ENCODE peak calls at places on chromosomes 13 and 19, in seven cellular contexts. Y is transverse colon, F is HCT116, Q is sigmoid colon, R is GM12892, D is breast epithelium, E is endothelial cell of umbilical vein. G is an unnamed sample.

GRCh38 chr13:80342541-80343371 is 1.8 kb upstream of the SPRY2 start:
- DNase-seq in Y (peak; percentile 87), F (no peak), Q (peak; percentile 90), R (no peak), D (peak; percentile 82), E (peak; percentile 83), G (peak; percentile 96)

GRCh38 chr19:28980236-28980868 is 232.6 kb downstream of the UQCRFS1 start:
- DNase-seq in Y (no peak), F (no peak), Q (no peak), R (no peak), D (no peak), E (no peak), G (no peak)

GRCh38 chr19:18853755-18854427 is 22.1 kb downstream of the UPF1 start:
- DNase-seq in Y (no peak), F (no peak), Q (no peak), R (no peak), D (no peak), E (no peak), G (no peak)

GRCh38 chr19:12864721-12865715 is 16.2 kb downstream of the DNASE2 start:
- DNase-seq in Y (peak; percentile 44), F (no peak), Q (no peak), R (no peak), D (no peak), E (no peak), G (no peak)

GRCh38 chr13:26831336-26831908 is 70.8 kb upstream of the GPR12 start:
- DNase-seq in Y (no peak), F (no peak), Q (no peak), R (no peak), D (no peak), E (no peak), G (no peak)

GRCh38 chr13:60441761-60442160 is 44.7 kb downstream of the TDRD3 start:
- DNase-seq in Y (no peak), F (no peak), Q (no peak), R (no peak), D (no peak), E (no peak), G (no peak)

GRCh38 chr19:3653865-3654513 is 27.4 kb upstream of the CACTIN start:
- DNase-seq in Y (no peak), F (no peak), Q (no peak), R (no peak), D (no peak), E (no peak), G (no peak)

GRCh38 chr19:51552996-51553725 is 17.9 kb upstream of the ZNF175 start:
- DNase-seq in Y (peak; percentile 43), F (peak; percentile 13), Q (no peak), R (no peak), D (peak; percentile 63), E (peak; percentile 48), G (no peak)

GRCh38 chr13:112953591-112954487 is 15.2 kb upstream of the MCF2L start:
- DNase-seq in Y (no peak), F (no peak), Q (peak; percentile 55), R (no peak), D (no peak), E (no peak), G (no peak)

GRCh38 chr19:35155981-35156672 is 1.6 kb downstream of the FXYD5 start:
- DNase-seq in Y (no peak), F (no peak), Q (no peak), R (no peak), D (no peak), E (no peak), G (no peak)

GRCh38 chr19:35156673-35157014 is 2.1 kb downstream of the FXYD5 start:
- DNase-seq in Y (no peak), F (no peak), Q (no peak), R (no peak), D (no peak), E (no peak), G (no peak)

GRCh38 chr19:35153701-35154534 is 617 bp upstream of the FXYD5 start:
- DNase-seq in Y (peak; percentile 56), F (no peak), Q (peak; percentile 71), R (peak; percentile 80), D (no peak), E (peak; percentile 47), G (no peak)

GRCh38 chr19:35155441-35155840 is 906 bp downstream of the FXYD5 start:
- DNase-seq in Y (no peak), F (no peak), Q (no peak), R (no peak), D (no peak), E (no peak), G (no peak)

GRCh38 chr19:35154535-35155406 is at the start of gene FXYD5:
- DNase-seq in Y (peak; percentile 77), F (no peak), Q (peak; percentile 85), R (peak; percentile 69), D (peak; percentile 72), E (peak; percentile 79), G (no peak)
- TF ChIP-seq POLR2AphosphoS5 in Y (peak; percentile 15), F (peak; percentile 81), Q (peak; percentile 47), R (no peak), D (no peak), E (peak; percentile 89), G (peak; percentile 64)

DNA sequence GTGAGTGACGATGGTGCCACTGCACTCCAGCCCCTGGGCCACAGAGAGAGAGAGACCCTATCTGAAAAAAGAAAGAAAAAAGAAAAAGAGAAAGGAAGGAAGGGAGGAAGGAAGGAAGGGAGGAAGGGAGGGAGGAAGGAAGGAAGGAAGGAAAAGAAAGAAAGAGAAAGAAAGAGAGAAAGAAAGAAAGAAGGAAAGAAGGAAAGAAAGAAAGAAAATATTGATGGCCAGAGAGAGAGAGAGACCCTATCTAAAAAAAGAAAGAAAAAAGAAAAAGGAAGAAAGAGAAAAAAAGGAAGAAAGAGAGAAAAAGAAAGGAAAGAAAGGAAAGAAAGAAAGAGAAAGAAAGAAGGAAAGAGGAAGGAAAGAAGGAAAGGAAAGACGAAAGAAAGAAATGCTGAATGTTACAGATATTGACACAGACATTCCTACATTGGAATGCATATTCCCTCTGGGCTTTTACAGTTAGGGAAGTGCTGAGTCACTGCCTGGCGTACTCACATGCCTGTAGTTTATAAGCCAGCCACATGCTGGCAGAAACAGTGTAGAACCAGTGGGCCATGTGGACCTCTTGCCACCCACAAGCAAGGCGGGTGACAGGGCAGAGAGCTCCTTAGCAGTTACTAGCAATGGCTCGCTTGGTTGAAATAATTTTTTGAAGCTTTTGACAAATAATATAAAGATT is 34.6 kb upstream of the SLC46A3 start:
- DNase-seq in Y (peak; percentile 55), F (peak; percentile 76), Q (peak; percentile 76), R (no peak), D (peak; percentile 65), E (peak; percentile 81), G (peak; percentile 78)
- TF ChIP-seq POLR2AphosphoS5 in Y (peak; percentile 15), F (no peak), Q (no peak), R (no peak), D (peak; percentile 39), E (no peak), G (peak; percentile 65)

DNA sequence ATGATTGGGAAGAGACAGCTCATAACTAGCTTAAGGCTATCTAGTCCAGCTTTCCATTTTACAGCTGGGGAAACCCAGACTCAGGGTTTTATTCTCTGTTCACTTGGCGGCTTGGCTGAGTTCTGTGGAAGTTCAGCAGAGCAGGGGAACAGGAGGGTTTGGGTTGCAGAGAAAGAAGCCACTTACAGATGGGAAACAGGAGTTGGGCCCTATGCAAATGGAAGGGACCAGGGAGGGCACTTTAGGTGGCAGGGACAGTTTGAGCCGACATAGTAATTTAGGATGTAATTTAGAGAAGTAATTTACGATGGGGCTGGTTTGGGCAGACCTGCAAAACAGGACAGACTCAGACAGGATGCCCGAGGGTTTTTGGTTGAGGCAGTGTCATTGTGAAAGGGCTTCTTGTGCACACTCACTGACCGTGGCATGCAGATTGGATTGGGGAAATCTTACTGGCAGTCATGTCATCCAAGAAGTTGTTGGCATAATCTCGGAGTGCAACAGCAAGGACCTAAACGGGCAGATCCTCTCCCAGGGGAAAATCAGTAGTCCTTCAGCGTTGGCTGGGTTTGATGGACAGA is 47.3 kb upstream of the GPR183 start:
- DNase-seq in Y (no peak), F (no peak), Q (no peak), R (no peak), D (no peak), E (no peak), G (peak; percentile 86)
- TF ChIP-seq POLR2AphosphoS5 in Y (no peak), F (no peak), Q (no peak), R (no peak), D (no peak), E (no peak), G (no peak)

DNA sequence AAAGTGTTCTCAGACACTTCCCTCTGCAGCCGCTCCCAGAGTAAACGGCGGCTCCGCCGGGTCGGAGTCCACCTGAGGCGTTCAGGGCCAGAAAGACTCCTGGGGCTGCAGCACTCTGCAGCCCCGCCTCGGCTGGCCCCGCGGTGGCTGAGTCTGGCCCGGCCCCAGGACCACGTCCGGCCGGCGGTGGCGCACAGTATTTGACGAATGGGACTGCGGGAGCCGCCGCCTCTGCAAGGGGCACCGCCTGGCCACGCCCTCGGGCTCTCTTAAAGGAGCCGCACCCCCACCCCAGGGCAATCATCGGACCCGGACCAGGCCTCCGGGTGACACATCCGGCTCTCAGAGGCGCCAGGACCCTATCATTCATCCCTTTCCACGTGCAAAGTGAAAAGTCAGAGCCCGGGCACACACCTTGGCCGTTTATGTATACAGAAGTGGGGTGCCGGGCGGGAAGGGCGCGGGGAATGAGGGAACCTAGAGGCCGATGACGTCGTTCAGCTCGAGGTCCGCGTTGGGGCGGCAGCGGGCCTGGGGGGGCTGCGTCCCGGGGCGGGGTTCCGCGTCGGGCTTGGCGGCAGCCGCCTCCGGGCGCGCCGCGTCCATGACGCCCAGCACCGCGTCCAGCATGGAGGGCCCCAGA is 1.2 kb upstream of the LENG9 start:
- DNase-seq in Y (peak; percentile 95), F (peak; percentile 69), Q (peak; percentile 93), R (peak; percentile 81), D (peak; percentile 92), E (peak; percentile 72), G (peak; percentile 97)
- TF ChIP-seq POLR2AphosphoS5 in Y (peak; percentile 88), F (peak; percentile 78), Q (peak; percentile 55), R (peak; percentile 53), D (no peak), E (peak; percentile 20), G (peak; percentile 68)

DNA sequence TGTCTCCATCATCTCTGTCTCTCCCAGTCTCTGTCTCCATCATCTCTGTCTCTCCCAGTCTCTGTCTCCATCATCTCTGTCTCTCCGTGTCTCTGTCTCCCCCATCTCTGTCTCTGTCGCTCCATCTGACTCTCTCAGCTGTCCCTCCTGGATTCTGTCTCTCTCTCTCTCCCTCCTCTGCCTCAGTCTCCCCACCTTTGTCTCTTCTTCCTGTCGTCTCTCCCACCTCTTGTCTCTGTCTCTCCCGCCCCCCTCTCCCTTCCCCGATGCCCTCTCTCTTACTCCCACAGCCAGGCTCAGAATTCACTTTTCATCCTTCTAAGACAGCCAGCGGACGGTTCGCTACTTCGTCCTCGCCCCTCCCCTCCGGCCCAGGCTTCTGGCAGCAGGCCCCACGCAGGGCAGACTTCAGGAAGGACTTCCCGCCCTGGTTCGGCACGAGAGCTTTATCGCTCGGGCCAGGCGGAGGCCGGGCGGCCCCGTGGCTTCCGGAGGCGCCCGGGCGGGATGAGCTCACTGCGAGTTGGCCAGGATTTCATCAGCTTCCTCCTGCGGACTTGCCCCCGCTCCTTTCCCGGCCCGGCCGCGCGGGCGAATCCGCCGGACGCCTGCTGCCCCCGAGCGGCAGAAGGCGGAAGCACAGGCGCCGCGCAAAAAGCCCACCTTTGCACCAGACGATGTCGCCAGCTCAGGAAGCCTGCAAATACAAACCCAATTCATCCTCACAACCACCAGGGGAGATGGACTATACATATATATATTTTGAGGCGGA is 12.4 kb upstream of the CCDC9 start:
- DNase-seq in Y (peak; percentile 92), F (peak; percentile 85), Q (peak; percentile 97), R (peak; percentile 94), D (peak; percentile 89), E (peak; percentile 100), G (peak; percentile 97)
- TF ChIP-seq POLR2AphosphoS5 in Y (peak; percentile 80), F (peak; percentile 52), Q (peak; percentile 76), R (no peak), D (peak; percentile 88), E (peak; percentile 100), G (peak; percentile 93)

GRCh38 chr19:49064768-49065611 is at the start of gene NTF4:
- DNase-seq in Y (no peak), F (no peak), Q (no peak), R (no peak), D (no peak), E (no peak), G (no peak)
- TF ChIP-seq POLR2AphosphoS5 in Y (no peak), F (peak; percentile 66), Q (no peak), R (no peak), D (no peak), E (no peak), G (no peak)

G was measured in esophagus muscularis mucosa.